ENCODE peak calls at places on chromosomes 12 and 14, in seven cellular contexts. L is AG20443; C is cardiac fibroblast; Q is RCC 7860; H is AG09319; B is stimulated activated CD8-positive, alpha-beta memory T cell treated with anti-CD3 and anti-CD28 coated beads, Interleukin-2, amount 100 ng/mL, for 48 hours; F is stomach. Y is an unnamed sample.

GRCh38 chr14:32022938-32023466 is 54.1 kb upstream of the ARHGAP5 start:
- DNase-seq in B (no peak), Q (no peak), H (no peak), F (no peak), L (no peak), C (no peak), Y (no peak)

GRCh38 chr12:95218852-95219171 is 1.2 kb downstream of the VEZT start:
- DNase-seq in C (peak), Q (no peak), H (no peak), B (peak), L (peak), F (no peak), Y (peak)

GRCh38 chr14:98692832-98693231 is 579.2 kb downstream of the BCL11B start:
- DNase-seq in H (no peak), F (no peak), Q (no peak), L (no peak), B (no peak), C (no peak), Y (no peak)

GRCh38 chr12:6367065-6367968 is 8.0 kb downstream of the SCNN1A start:
- DNase-seq in H (no peak), B (no peak), Q (peak), C (peak), L (no peak), F (no peak), Y (no peak)

GRCh38 chr14:95066427-95066986 is 90.8 kb downstream of the DICER1 start:
- DNase-seq in C (no peak), B (no peak), Q (no peak), H (no peak), L (no peak), F (peak), Y (no peak)

GRCh38 chr12:30537228-30537627 is 158.4 kb downstream of the IPO8 start:
- DNase-seq in B (no peak), F (no peak), H (no peak), Q (no peak), C (no peak), L (no peak), Y (no peak)

GRCh38 chr12:43882578-43883178 is 46.8 kb downstream of the TMEM117 start:
- DNase-seq in L (peak), B (no peak), C (peak), Q (peak), F (no peak), H (peak), Y (peak)

GRCh38 chr12:26608273-26608672 is 224.7 kb downstream of the ITPR2 start:
- DNase-seq in Q (no peak), C (no peak), H (no peak), B (no peak), L (no peak), F (no peak), Y (no peak)

GRCh38 chr12:132580701-132581292 is 29.6 kb downstream of the LRCOL1 start:
- DNase-seq in L (no peak), Q (no peak), H (no peak), F (no peak), B (no peak), C (no peak), Y (no peak)

GRCh38 chr14:32779845-32780244 is 158.8 kb upstream of the NPAS3 start:
- DNase-seq in B (no peak), F (no peak), Q (no peak), C (peak), L (no peak), H (no peak), Y (no peak)